ENCODE peak calls at places on chromosomes 11 and 22, in seven cellular contexts. One of them, this sample, is unnamed.

GRCh38 chr11:8021920-8022319 is 34.8 kb downstream of the EIF3F start:
- DNase-seq in brain microvascular endothelial cell: no peak
- DNase-seq in AG04450: no peak
- DNase-seq in CD8-positive, alpha-beta T cell: no peak
- DNase-seq in AG09319: no peak
- DNase-seq in nephron progenitor cell: no peak
- DNase-seq in RWPE1: no peak
- DNase-seq in this sample: no peak

GRCh38 chr11:69287968-69288882 is 5.7 kb upstream of the MYEOV start:
- DNase-seq in CD8-positive, alpha-beta T cell: no peak
- DNase-seq in brain microvascular endothelial cell: no peak
- DNase-seq in AG04450: no peak
- DNase-seq in nephron progenitor cell: no peak
- DNase-seq in RWPE1: no peak
- DNase-seq in AG09319: no peak
- DNase-seq in this sample: no peak

GRCh38 chr11:11450744-11451362 is 97.8 kb upstream of the CSNK2A3 start:
- DNase-seq in brain microvascular endothelial cell: peak
- DNase-seq in RWPE1: peak
- DNase-seq in AG04450: peak
- DNase-seq in nephron progenitor cell: no peak
- DNase-seq in AG09319: no peak
- DNase-seq in CD8-positive, alpha-beta T cell: no peak
- DNase-seq in this sample: no peak

GRCh38 chr11:1546536-1547466 is 25.3 kb downstream of the DUSP8 start:
- DNase-seq in RWPE1: peak
- DNase-seq in CD8-positive, alpha-beta T cell: peak
- DNase-seq in nephron progenitor cell: peak
- DNase-seq in brain microvascular endothelial cell: no peak
- DNase-seq in AG04450: no peak
- DNase-seq in AG09319: no peak
- DNase-seq in this sample: peak

GRCh38 chr11:65504671-65505433 is 6.0 kb downstream of the MALAT1 start:
- DNase-seq in AG09319: no peak
- DNase-seq in CD8-positive, alpha-beta T cell: no peak
- DNase-seq in AG04450: no peak
- DNase-seq in brain microvascular endothelial cell: peak
- DNase-seq in nephron progenitor cell: no peak
- DNase-seq in RWPE1: no peak
- DNase-seq in this sample: no peak

GRCh38 chr11:96393753-96394348 is 4.0 kb downstream of the JRKL start:
- DNase-seq in nephron progenitor cell: no peak
- DNase-seq in brain microvascular endothelial cell: peak
- DNase-seq in AG09319: no peak
- DNase-seq in RWPE1: peak
- DNase-seq in CD8-positive, alpha-beta T cell: no peak
- DNase-seq in AG04450: peak
- DNase-seq in this sample: no peak

GRCh38 chr11:126918556-126918955 is 82.0 kb downstream of the KIRREL3 start:
- DNase-seq in RWPE1: no peak
- DNase-seq in CD8-positive, alpha-beta T cell: no peak
- DNase-seq in brain microvascular endothelial cell: no peak
- DNase-seq in AG09319: no peak
- DNase-seq in nephron progenitor cell: no peak
- DNase-seq in AG04450: no peak
- DNase-seq in this sample: no peak

GRCh38 chr11:44894217-44894617 is 56.5 kb downstream of the TP53I11 start:
- DNase-seq in AG04450: peak
- DNase-seq in brain microvascular endothelial cell: peak
- DNase-seq in AG09319: peak
- DNase-seq in nephron progenitor cell: peak
- DNase-seq in RWPE1: peak
- DNase-seq in CD8-positive, alpha-beta T cell: peak
- DNase-seq in this sample: peak

GRCh38 chr11:105553015-105553414 is 56.9 kb upstream of the GRIA4 start:
- DNase-seq in AG09319: no peak
- DNase-seq in CD8-positive, alpha-beta T cell: no peak
- DNase-seq in RWPE1: no peak
- DNase-seq in nephron progenitor cell: no peak
- DNase-seq in brain microvascular endothelial cell: peak
- DNase-seq in AG04450: peak
- DNase-seq in this sample: no peak

GRCh38 chr11:86799680-86800075 is 664 bp upstream of the PRSS23 start:
- DNase-seq in brain microvascular endothelial cell: no peak
- DNase-seq in AG09319: no peak
- DNase-seq in RWPE1: no peak
- DNase-seq in AG04450: no peak
- DNase-seq in nephron progenitor cell: no peak
- DNase-seq in CD8-positive, alpha-beta T cell: no peak
- DNase-seq in this sample: peak

GRCh38 chr11:37788141-37788877 is 1190.3 kb upstream of the RAG2 start:
- DNase-seq in AG09319: no peak
- DNase-seq in CD8-positive, alpha-beta T cell: no peak
- DNase-seq in nephron progenitor cell: no peak
- DNase-seq in RWPE1: peak
- DNase-seq in brain microvascular endothelial cell: peak
- DNase-seq in AG04450: peak
- DNase-seq in this sample: no peak

GRCh38 chr11:1057806-1058205 is 16.9 kb upstream of the MUC2 start:
- DNase-seq in nephron progenitor cell: no peak
- DNase-seq in RWPE1: no peak
- DNase-seq in brain microvascular endothelial cell: no peak
- DNase-seq in AG04450: no peak
- DNase-seq in CD8-positive, alpha-beta T cell: no peak
- DNase-seq in AG09319: no peak
- DNase-seq in this sample: no peak

GRCh38 chr11:12752868-12753267 is 78.6 kb downstream of the TEAD1 start:
- DNase-seq in AG04450: no peak
- DNase-seq in brain microvascular endothelial cell: no peak
- DNase-seq in nephron progenitor cell: no peak
- DNase-seq in AG09319: no peak
- DNase-seq in CD8-positive, alpha-beta T cell: no peak
- DNase-seq in RWPE1: no peak
- DNase-seq in this sample: no peak

GRCh38 chr11:95682552-95682951 is 107.0 kb downstream of the FAM76B start:
- DNase-seq in nephron progenitor cell: no peak
- DNase-seq in CD8-positive, alpha-beta T cell: no peak
- DNase-seq in RWPE1: no peak
- DNase-seq in AG04450: no peak
- DNase-seq in brain microvascular endothelial cell: peak
- DNase-seq in AG09319: no peak
- DNase-seq in this sample: no peak

GRCh38 chr22:41745968-41746367 is 46.7 kb downstream of the MEI1 start:
- DNase-seq in AG09319: no peak
- DNase-seq in AG04450: no peak
- DNase-seq in nephron progenitor cell: no peak
- DNase-seq in brain microvascular endothelial cell: no peak
- DNase-seq in CD8-positive, alpha-beta T cell: no peak
- DNase-seq in RWPE1: no peak
- DNase-seq in this sample: no peak

GRCh38 chr22:43823911-43824665 is 12.0 kb upstream of the EFCAB6 start:
- DNase-seq in RWPE1: no peak
- DNase-seq in AG04450: no peak
- DNase-seq in AG09319: no peak
- DNase-seq in brain microvascular endothelial cell: no peak
- DNase-seq in CD8-positive, alpha-beta T cell: peak
- DNase-seq in nephron progenitor cell: no peak
- DNase-seq in this sample: no peak

GRCh38 chr11:75264971-75265370 is 24.4 kb downstream of the TPBGL start:
- DNase-seq in AG04450: no peak
- DNase-seq in RWPE1: no peak
- DNase-seq in brain microvascular endothelial cell: no peak
- DNase-seq in AG09319: no peak
- DNase-seq in CD8-positive, alpha-beta T cell: no peak
- DNase-seq in nephron progenitor cell: no peak
- DNase-seq in this sample: no peak

GRCh38 chr11:67177399-67178281 is 58.6 kb downstream of the KDM2A start:
- DNase-seq in AG09319: no peak
- DNase-seq in brain microvascular endothelial cell: no peak
- DNase-seq in CD8-positive, alpha-beta T cell: no peak
- DNase-seq in RWPE1: no peak
- DNase-seq in AG04450: no peak
- DNase-seq in nephron progenitor cell: no peak
- DNase-seq in this sample: no peak

GRCh38 chr11:61778357-61778886 is 14.0 kb downstream of the TMEM258 start:
- DNase-seq in brain microvascular endothelial cell: no peak
- DNase-seq in nephron progenitor cell: no peak
- DNase-seq in CD8-positive, alpha-beta T cell: no peak
- DNase-seq in AG09319: no peak
- DNase-seq in AG04450: no peak
- DNase-seq in RWPE1: no peak
- DNase-seq in this sample: no peak
- TF ChIP-seq CTCF in brain microvascular endothelial cell: no peak
- TF ChIP-seq CTCF in nephron progenitor cell: no peak
- TF ChIP-seq CTCF in CD8-positive, alpha-beta T cell: no peak
- TF ChIP-seq CTCF in AG09319: no peak
- TF ChIP-seq CTCF in AG04450: no peak
- TF ChIP-seq CTCF in RWPE1: no peak
- TF ChIP-seq CTCF in this sample: no peak

DNA sequence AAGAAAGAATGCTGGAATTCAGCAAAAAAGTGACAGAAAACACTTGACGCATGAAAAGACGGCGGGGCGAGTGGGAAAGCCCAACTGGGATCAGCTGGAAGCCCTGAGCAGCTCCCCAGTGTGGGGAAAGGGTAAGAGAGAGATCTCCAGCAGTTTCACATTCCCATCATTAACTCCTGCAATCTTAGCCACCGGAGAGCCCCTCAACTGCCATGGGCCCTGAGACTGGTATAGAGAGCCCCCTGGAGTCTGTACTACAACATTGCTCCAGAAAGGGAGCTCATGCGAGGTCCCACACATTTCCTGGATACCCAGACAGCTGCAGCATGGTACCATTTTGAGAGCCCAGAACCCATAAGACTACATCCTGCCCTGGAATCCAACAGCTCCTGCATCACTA is 31.1 kb downstream of the MRGPRX4 start:
- DNase-seq in nephron progenitor cell: peak
- DNase-seq in brain microvascular endothelial cell: peak
- DNase-seq in AG04450: no peak
- DNase-seq in RWPE1: peak
- DNase-seq in AG09319: no peak
- DNase-seq in CD8-positive, alpha-beta T cell: no peak
- DNase-seq in this sample: no peak
- TF ChIP-seq CTCF in nephron progenitor cell: peak
- TF ChIP-seq CTCF in brain microvascular endothelial cell: peak
- TF ChIP-seq CTCF in AG04450: peak
- TF ChIP-seq CTCF in RWPE1: peak
- TF ChIP-seq CTCF in AG09319: peak
- TF ChIP-seq CTCF in CD8-positive, alpha-beta T cell: no peak
- TF ChIP-seq CTCF in this sample: no peak

GRCh38 chr11:117822522-117823033 is 2.0 kb downstream of the FXYD2 start:
- DNase-seq in CD8-positive, alpha-beta T cell: no peak
- DNase-seq in AG09319: no peak
- DNase-seq in nephron progenitor cell: no peak
- DNase-seq in RWPE1: no peak
- DNase-seq in brain microvascular endothelial cell: no peak
- DNase-seq in AG04450: no peak
- DNase-seq in this sample: no peak

GRCh38 chr11:117823941-117824420 is 563 bp downstream of the FXYD2 start:
- DNase-seq in AG04450: no peak
- DNase-seq in CD8-positive, alpha-beta T cell: peak
- DNase-seq in nephron progenitor cell: no peak
- DNase-seq in AG09319: no peak
- DNase-seq in brain microvascular endothelial cell: no peak
- DNase-seq in RWPE1: no peak
- DNase-seq in this sample: no peak

GRCh38 chr11:117824571-117825537 is at the start of gene FXYD2:
- DNase-seq in AG04450: no peak
- DNase-seq in brain microvascular endothelial cell: no peak
- DNase-seq in CD8-positive, alpha-beta T cell: no peak
- DNase-seq in nephron progenitor cell: no peak
- DNase-seq in AG09319: no peak
- DNase-seq in RWPE1: no peak
- DNase-seq in this sample: no peak

GRCh38 chr11:117822031-117822521 is 2.5 kb downstream of the FXYD2 start:
- DNase-seq in CD8-positive, alpha-beta T cell: peak
- DNase-seq in nephron progenitor cell: peak
- DNase-seq in AG09319: no peak
- DNase-seq in RWPE1: no peak
- DNase-seq in brain microvascular endothelial cell: no peak
- DNase-seq in AG04450: no peak
- DNase-seq in this sample: no peak

GRCh38 chr11:117823294-117823940 is 1.1 kb downstream of the FXYD2 start:
- DNase-seq in CD8-positive, alpha-beta T cell: peak
- DNase-seq in AG09319: no peak
- DNase-seq in AG04450: no peak
- DNase-seq in nephron progenitor cell: no peak
- DNase-seq in RWPE1: no peak
- DNase-seq in brain microvascular endothelial cell: peak
- DNase-seq in this sample: no peak
- TF ChIP-seq CTCF in CD8-positive, alpha-beta T cell: peak
- TF ChIP-seq CTCF in AG09319: no peak
- TF ChIP-seq CTCF in AG04450: peak
- TF ChIP-seq CTCF in nephron progenitor cell: peak
- TF ChIP-seq CTCF in RWPE1: no peak
- TF ChIP-seq CTCF in brain microvascular endothelial cell: peak
- TF ChIP-seq CTCF in this sample: peak

GRCh38 chr22:25060522-25061071 is 108.1 kb downstream of the KIAA1671 start:
- DNase-seq in RWPE1: peak
- DNase-seq in AG04450: no peak
- DNase-seq in brain microvascular endothelial cell: no peak
- DNase-seq in CD8-positive, alpha-beta T cell: no peak
- DNase-seq in AG09319: no peak
- DNase-seq in nephron progenitor cell: no peak
- DNase-seq in this sample: no peak
- TF ChIP-seq CTCF in RWPE1: no peak
- TF ChIP-seq CTCF in AG04450: no peak
- TF ChIP-seq CTCF in brain microvascular endothelial cell: peak
- TF ChIP-seq CTCF in CD8-positive, alpha-beta T cell: peak
- TF ChIP-seq CTCF in AG09319: no peak
- TF ChIP-seq CTCF in nephron progenitor cell: peak
- TF ChIP-seq CTCF in this sample: peak

GRCh38 chr11:71332046-71332445 is 79.7 kb upstream of the SHANK2 start:
- DNase-seq in brain microvascular endothelial cell: no peak
- DNase-seq in nephron progenitor cell: no peak
- DNase-seq in RWPE1: no peak
- DNase-seq in AG04450: no peak
- DNase-seq in AG09319: no peak
- DNase-seq in CD8-positive, alpha-beta T cell: no peak
- DNase-seq in this sample: no peak

GRCh38 chr11:71331631-71332030 is 79.3 kb upstream of the SHANK2 start:
- DNase-seq in AG09319: no peak
- DNase-seq in CD8-positive, alpha-beta T cell: no peak
- DNase-seq in RWPE1: no peak
- DNase-seq in brain microvascular endothelial cell: no peak
- DNase-seq in nephron progenitor cell: no peak
- DNase-seq in AG04450: no peak
- DNase-seq in this sample: no peak

GRCh38 chr11:71330349-71330748 is 78.0 kb upstream of the SHANK2 start:
- DNase-seq in AG09319: no peak
- DNase-seq in brain microvascular endothelial cell: no peak
- DNase-seq in RWPE1: no peak
- DNase-seq in nephron progenitor cell: no peak
- DNase-seq in CD8-positive, alpha-beta T cell: no peak
- DNase-seq in AG04450: no peak
- DNase-seq in this sample: no peak

GRCh38 chr11:71329731-71330130 is 77.4 kb upstream of the SHANK2 start:
- DNase-seq in CD8-positive, alpha-beta T cell: no peak
- DNase-seq in RWPE1: no peak
- DNase-seq in AG09319: no peak
- DNase-seq in nephron progenitor cell: no peak
- DNase-seq in AG04450: no peak
- DNase-seq in brain microvascular endothelial cell: no peak
- DNase-seq in this sample: no peak

GRCh38 chr11:71330996-71331395 is 78.6 kb upstream of the SHANK2 start:
- DNase-seq in nephron progenitor cell: no peak
- DNase-seq in CD8-positive, alpha-beta T cell: no peak
- DNase-seq in brain microvascular endothelial cell: no peak
- DNase-seq in RWPE1: no peak
- DNase-seq in AG04450: no peak
- DNase-seq in AG09319: no peak
- DNase-seq in this sample: no peak
- TF ChIP-seq CTCF in nephron progenitor cell: no peak
- TF ChIP-seq CTCF in CD8-positive, alpha-beta T cell: no peak
- TF ChIP-seq CTCF in brain microvascular endothelial cell: no peak
- TF ChIP-seq CTCF in RWPE1: no peak
- TF ChIP-seq CTCF in AG04450: no peak
- TF ChIP-seq CTCF in AG09319: no peak
- TF ChIP-seq CTCF in this sample: no peak

This sample was measured in mesothelial cell of epicardium.